ENCODE peak calls at places on chromosome 21, in eight cellular contexts. X is ovary; S is lung; G is fibroblast of lung; W is neural progenitor cell; E is heart right ventricle; K is CD4-positive, alpha-beta T cell; P is WERI-Rb-1. I is an unnamed sample.
A peak's percentile ranks its signal among the peaks of the same experiment; 100 is the strongest.

GRCh38 chr21:35198004-35198403 is 148.9 kb upstream of the RUNX1 start:
- DNase-seq in K (no peak), P (no peak), G (peak; percentile 74), X (no peak), S (no peak), W (no peak), E (no peak), I (no peak)

GRCh38 chr21:42784276-42784675 is 95.1 kb downstream of the WDR4 start:
- DNase-seq in K (peak; percentile 16), W (no peak), G (no peak), E (no peak), S (no peak), P (no peak), X (peak; percentile 32), I (no peak)

GRCh38 chr21:35136586-35137254 is 87.6 kb upstream of the RUNX1 start:
- DNase-seq in P (no peak), S (no peak), E (no peak), G (peak; percentile 14), X (no peak), W (no peak), K (no peak), I (no peak)

GRCh38 chr21:21309510-21309909 is 311.3 kb downstream of the NCAM2 start:
- DNase-seq in X (no peak), K (no peak), E (no peak), P (no peak), S (no peak), G (no peak), W (no peak), I (no peak)

GRCh38 chr21:42338730-42339715 is 11.8 kb downstream of the TFF2 start:
- DNase-seq in P (no peak), S (no peak), G (no peak), E (no peak), W (no peak), X (no peak), K (no peak), I (no peak)

GRCh38 chr21:14520535-14520934 is 25.6 kb downstream of the SAMSN1 start:
- DNase-seq in G (no peak), P (no peak), E (no peak), S (no peak), W (no peak), X (no peak), K (no peak), I (no peak)

GRCh38 chr21:41360072-41360821 is 1.6 kb upstream of the MX2 start:
- DNase-seq in K (no peak), E (no peak), G (peak; percentile 49), W (peak; percentile 50), S (peak; percentile 16), X (peak; percentile 37), P (no peak), I (peak; percentile 85)

GRCh38 chr21:35291963-35292627 is 243.0 kb upstream of the RUNX1 start:
- DNase-seq in P (no peak), E (no peak), X (no peak), K (no peak), S (no peak), W (no peak), G (peak; percentile 10), I (no peak)

GRCh38 chr21:31576428-31576827 is 83.1 kb upstream of the SOD1 start:
- DNase-seq in P (no peak), K (no peak), G (no peak), W (no peak), E (no peak), S (no peak), X (no peak), I (no peak)

DNA sequence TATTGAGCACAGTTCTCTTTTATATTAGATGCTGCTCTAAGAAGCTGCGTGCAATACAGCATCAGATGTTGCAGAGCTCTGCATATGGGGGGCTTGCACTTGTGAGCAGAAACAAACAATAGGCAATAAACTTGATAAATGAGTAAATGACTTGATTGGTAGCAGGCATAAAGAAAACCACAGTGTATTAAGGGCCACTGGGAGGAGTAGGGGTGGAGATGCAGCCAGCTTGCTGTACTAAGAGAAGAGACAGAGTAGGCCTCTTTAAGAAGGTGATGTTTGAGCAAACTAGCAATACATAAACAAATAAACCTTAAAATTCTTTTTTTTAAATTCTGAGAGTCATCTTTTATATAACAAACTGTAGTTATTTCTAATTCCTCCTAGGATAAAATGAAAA is 598.5 kb upstream of the ADAMTS5 start:
- DNase-seq in S (no peak), E (no peak), K (no peak), P (no peak), G (no peak), W (no peak), X (no peak), I (no peak)
- TF ChIP-seq CTCF in S (no peak), E (no peak), K (no peak), P (no peak), G (peak; percentile 7), W (no peak), X (no peak), I (no peak)

DNA sequence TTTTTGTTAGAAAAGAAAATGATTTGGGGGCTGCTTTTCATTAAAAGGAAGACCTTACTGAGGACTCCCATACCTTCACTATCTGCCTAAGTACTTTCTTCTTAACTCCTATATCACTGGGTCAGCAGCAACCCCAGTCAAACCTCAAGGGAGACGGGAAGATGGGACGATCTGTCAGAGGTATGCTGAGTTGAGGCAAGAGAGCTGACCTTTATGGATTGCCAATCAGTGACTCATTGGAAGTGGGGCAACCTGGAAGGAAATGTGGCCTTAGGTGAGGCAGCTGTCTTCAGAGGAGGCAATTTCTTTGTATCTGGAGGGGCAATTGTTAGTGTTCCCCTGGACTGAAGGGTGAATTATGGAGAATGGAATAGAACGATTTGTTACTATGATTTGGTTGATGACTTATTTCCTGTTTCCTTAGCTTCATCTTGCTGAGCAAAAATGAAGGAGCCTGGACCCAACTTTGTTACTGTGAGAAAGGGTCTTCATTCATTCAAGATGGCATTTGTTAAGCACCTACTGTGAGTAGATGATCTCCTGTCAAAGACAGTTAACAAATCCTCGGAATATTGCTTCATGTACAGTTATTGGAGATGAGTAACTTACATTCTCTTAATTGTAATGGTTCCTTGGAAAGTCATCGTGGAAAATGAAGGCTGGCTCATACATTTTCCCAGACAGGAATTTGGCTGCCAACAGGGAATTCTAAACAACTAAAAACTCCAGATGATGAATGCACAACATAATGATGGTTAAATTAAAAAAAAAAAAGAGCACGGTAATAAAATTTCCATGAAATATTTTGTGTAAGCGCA is 134.7 kb upstream of the KCNJ15 start:
- DNase-seq in S (no peak), P (no peak), X (no peak), E (no peak), G (no peak), K (no peak), W (no peak), I (no peak)
- H3K27ac ChIP-seq in S (no peak overlapping the region), P (no peak overlapping the region), X (no peak overlapping the region), E (no peak overlapping the region), G (no peak overlapping the region), K (no peak overlapping the region), W (no peak overlapping the region), I (no peak overlapping the region)

DNA sequence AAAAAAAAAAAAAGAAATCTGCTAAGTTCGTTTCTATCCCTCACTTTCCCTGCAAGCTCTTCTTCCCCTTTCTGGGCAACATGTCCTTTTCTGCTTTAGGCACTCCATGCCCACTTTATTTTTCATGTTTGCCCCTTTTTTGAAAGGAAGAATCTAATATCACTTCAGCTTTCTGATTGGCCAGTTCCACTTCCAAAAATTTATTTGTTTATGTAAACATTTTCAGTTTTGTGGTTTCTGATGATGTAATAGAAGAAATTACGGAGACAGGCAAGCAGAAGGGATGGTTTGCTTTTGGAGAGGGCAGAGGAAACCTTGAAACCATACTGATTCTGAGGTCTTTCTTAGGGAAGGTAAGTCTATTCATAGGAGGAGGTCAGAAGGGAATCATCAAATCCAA is 15.2 kb downstream of the IFNAR1 start:
- DNase-seq in P (no peak), G (peak; percentile 17), X (no peak), S (no peak), K (no peak), E (no peak), W (no peak), I (no peak)
- TF ChIP-seq CTCF in P (no peak), G (no peak), X (no peak), S (no peak), K (no peak), E (no peak), W (no peak), I (no peak)

DNA sequence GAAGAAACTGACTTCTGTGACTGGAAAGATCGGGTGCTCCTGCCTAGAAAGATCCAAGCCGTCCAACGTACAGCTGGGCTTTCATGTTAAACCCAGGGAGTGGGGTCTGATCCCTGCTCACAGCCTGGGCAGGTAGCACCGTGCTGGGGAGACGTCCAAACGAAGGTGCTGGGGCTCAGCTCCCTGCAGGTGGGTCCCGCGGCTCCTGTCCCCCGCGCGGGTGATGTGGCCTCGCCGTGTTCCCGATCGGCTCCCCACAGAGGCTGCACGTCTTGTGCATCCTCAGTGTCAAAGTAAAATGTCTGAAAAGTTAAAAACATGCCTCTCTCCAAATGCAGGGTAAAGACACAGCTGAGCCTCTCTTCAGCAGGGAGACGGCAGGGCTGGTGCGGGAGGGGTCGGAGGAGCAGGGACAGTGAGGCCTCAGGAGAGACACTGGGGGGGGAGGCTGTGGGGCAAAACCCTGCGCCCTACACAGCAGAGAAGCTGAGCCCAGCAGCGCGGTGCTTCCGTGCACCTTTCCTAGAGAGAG is 40.1 kb upstream of the COL6A2 start:
- DNase-seq in K (no peak), X (peak; percentile 40), P (peak; percentile 7), W (no peak), E (no peak), S (no peak), G (no peak), I (peak; percentile 36)
- H3K27ac ChIP-seq in K (no peak overlapping the region), X (peak overlapping the region; percentile 92), P (no peak overlapping the region), W (no peak overlapping the region), E (peak overlapping the region; percentile 90), S (no peak overlapping the region), G (peak overlapping the region; percentile 94), I (peak overlapping the region; percentile 76)

GRCh38 chr21:32770514-32771133 is 931 bp downstream of the PAXBP1 start:
- DNase-seq in P (peak; percentile 47), X (no peak), K (no peak), S (peak; percentile 36), G (no peak), E (no peak), W (no peak), I (no peak)

GRCh38 chr21:32776743-32777142 is 5.2 kb upstream of the PAXBP1 start:
- DNase-seq in S (no peak), E (no peak), G (no peak), X (no peak), P (no peak), K (no peak), W (no peak), I (no peak)

GRCh38 chr21:32771134-32771523 is 426 bp downstream of the PAXBP1 start:
- DNase-seq in E (peak; percentile 63), S (peak; percentile 58), G (peak; percentile 63), X (peak; percentile 63), K (peak; percentile 41), W (peak; percentile 84), P (no peak), I (peak; percentile 64)

GRCh38 chr21:32768530-32768929 is 3.0 kb downstream of the PAXBP1 start:
- DNase-seq in K (no peak), S (no peak), G (peak; percentile 30), X (no peak), E (no peak), P (peak; percentile 64), W (no peak), I (no peak)

GRCh38 chr21:32772281-32773047 is 909 bp upstream of the PAXBP1 start:
- DNase-seq in X (no peak), K (peak; percentile 17), G (no peak), S (no peak), P (peak; percentile 42), W (peak; percentile 19), E (no peak), I (peak; percentile 63)
- TF ChIP-seq CTCF in X (no peak), K (no peak), G (no peak), S (no peak), P (no peak), W (no peak), E (no peak), I (no peak)

I was measured in right atrium auricular region.